ENCODE peak calls at places on chromosomes 7 and 10, in ten cellular contexts. One of them, this sample, is unnamed. For H3K4me1, the result is how much of the 10 kb centered on the place peaks cover.

GRCh38 chr10:100043344-100043743 is 33.6 kb upstream of the DNMBP start:
- DNase-seq in sigmoid colon: no peak
- DNase-seq in heart right ventricle: no peak
- DNase-seq in mesendoderm: no peak
- DNase-seq in fibroblast of lung: no peak
- DNase-seq in A673: peak
- DNase-seq in Peyer's patch: no peak
- DNase-seq in transverse colon: peak
- DNase-seq in PC-9: peak
- DNase-seq in GM23338: no peak
- DNase-seq in this sample: no peak

GRCh38 chr10:130934333-130935035 is 377.0 kb downstream of the TCERG1L start:
- DNase-seq in sigmoid colon: no peak
- DNase-seq in heart right ventricle: no peak
- DNase-seq in mesendoderm: peak
- DNase-seq in fibroblast of lung: no peak
- DNase-seq in A673: no peak
- DNase-seq in Peyer's patch: no peak
- DNase-seq in transverse colon: no peak
- DNase-seq in PC-9: no peak
- DNase-seq in GM23338: peak
- DNase-seq in this sample: no peak

GRCh38 chr10:129467346-129468119 is 492 bp downstream of the MGMT start:
- DNase-seq in sigmoid colon: peak
- DNase-seq in heart right ventricle: no peak
- DNase-seq in mesendoderm: no peak
- DNase-seq in fibroblast of lung: peak
- DNase-seq in A673: peak
- DNase-seq in Peyer's patch: no peak
- DNase-seq in transverse colon: peak
- DNase-seq in PC-9: no peak
- DNase-seq in GM23338: peak
- DNase-seq in this sample: no peak

GRCh38 chr7:40979296-40979695 is 723.6 kb downstream of the INHBA start:
- DNase-seq in sigmoid colon: no peak
- DNase-seq in heart right ventricle: no peak
- DNase-seq in mesendoderm: peak
- DNase-seq in fibroblast of lung: no peak
- DNase-seq in A673: no peak
- DNase-seq in Peyer's patch: no peak
- DNase-seq in transverse colon: no peak
- DNase-seq in PC-9: no peak
- DNase-seq in GM23338: no peak
- DNase-seq in this sample: no peak

GRCh38 chr10:87860156-87860795 is 3.1 kb downstream of the KLLN start:
- DNase-seq in sigmoid colon: no peak
- DNase-seq in heart right ventricle: no peak
- DNase-seq in mesendoderm: peak
- DNase-seq in fibroblast of lung: peak
- DNase-seq in A673: peak
- DNase-seq in Peyer's patch: no peak
- DNase-seq in transverse colon: no peak
- DNase-seq in PC-9: peak
- DNase-seq in GM23338: peak
- DNase-seq in this sample: no peak

GRCh38 chr7:92904292-92905131 is 68.1 kb upstream of the CDK6 start:
- DNase-seq in sigmoid colon: no peak
- DNase-seq in heart right ventricle: no peak
- DNase-seq in mesendoderm: peak
- DNase-seq in fibroblast of lung: peak
- DNase-seq in A673: peak
- DNase-seq in Peyer's patch: no peak
- DNase-seq in transverse colon: no peak
- DNase-seq in PC-9: peak
- DNase-seq in GM23338: peak
- DNase-seq in this sample: peak

GRCh38 chr10:24360286-24361127 is 151.6 kb downstream of the KIAA1217 start:
- DNase-seq in sigmoid colon: no peak
- DNase-seq in heart right ventricle: peak
- DNase-seq in mesendoderm: peak
- DNase-seq in fibroblast of lung: peak
- DNase-seq in A673: peak
- DNase-seq in Peyer's patch: peak
- DNase-seq in transverse colon: peak
- DNase-seq in PC-9: peak
- DNase-seq in GM23338: peak
- DNase-seq in this sample: no peak

GRCh38 chr7:32062150-32062549 is 8.1 kb downstream of the PDE1C start:
- DNase-seq in sigmoid colon: peak
- DNase-seq in heart right ventricle: peak
- DNase-seq in mesendoderm: peak
- DNase-seq in fibroblast of lung: peak
- DNase-seq in A673: peak
- DNase-seq in Peyer's patch: peak
- DNase-seq in transverse colon: peak
- DNase-seq in PC-9: peak
- DNase-seq in GM23338: peak
- DNase-seq in this sample: no peak

GRCh38 chr10:95833038-95833673 is 74.6 kb upstream of the CC2D2B start:
- DNase-seq in sigmoid colon: no peak
- DNase-seq in heart right ventricle: no peak
- DNase-seq in mesendoderm: no peak
- DNase-seq in fibroblast of lung: no peak
- DNase-seq in A673: no peak
- DNase-seq in Peyer's patch: no peak
- DNase-seq in transverse colon: no peak
- DNase-seq in PC-9: no peak
- DNase-seq in GM23338: no peak
- DNase-seq in this sample: no peak

GRCh38 chr10:124698560-124699470 is 45.4 kb downstream of the FAM53B start:
- DNase-seq in sigmoid colon: no peak
- DNase-seq in heart right ventricle: no peak
- DNase-seq in mesendoderm: no peak
- DNase-seq in fibroblast of lung: no peak
- DNase-seq in A673: no peak
- DNase-seq in Peyer's patch: peak
- DNase-seq in transverse colon: no peak
- DNase-seq in PC-9: no peak
- DNase-seq in GM23338: no peak
- DNase-seq in this sample: peak

GRCh38 chr10:124697443-124697836 is 46.7 kb downstream of the FAM53B start:
- DNase-seq in sigmoid colon: no peak
- DNase-seq in heart right ventricle: no peak
- DNase-seq in mesendoderm: no peak
- DNase-seq in fibroblast of lung: no peak
- DNase-seq in A673: no peak
- DNase-seq in Peyer's patch: peak
- DNase-seq in transverse colon: no peak
- DNase-seq in PC-9: no peak
- DNase-seq in GM23338: no peak
- DNase-seq in this sample: peak

GRCh38 chr10:124699471-124700292 is 44.5 kb downstream of the FAM53B start:
- DNase-seq in sigmoid colon: no peak
- DNase-seq in heart right ventricle: no peak
- DNase-seq in mesendoderm: no peak
- DNase-seq in fibroblast of lung: no peak
- DNase-seq in A673: no peak
- DNase-seq in Peyer's patch: peak
- DNase-seq in transverse colon: no peak
- DNase-seq in PC-9: no peak
- DNase-seq in GM23338: no peak
- DNase-seq in this sample: peak

GRCh38 chr10:124696446-124697392 is 47.5 kb downstream of the FAM53B start:
- DNase-seq in sigmoid colon: no peak
- DNase-seq in heart right ventricle: no peak
- DNase-seq in mesendoderm: no peak
- DNase-seq in fibroblast of lung: no peak
- DNase-seq in A673: no peak
- DNase-seq in Peyer's patch: no peak
- DNase-seq in transverse colon: no peak
- DNase-seq in PC-9: no peak
- DNase-seq in GM23338: no peak
- DNase-seq in this sample: peak

DNA sequence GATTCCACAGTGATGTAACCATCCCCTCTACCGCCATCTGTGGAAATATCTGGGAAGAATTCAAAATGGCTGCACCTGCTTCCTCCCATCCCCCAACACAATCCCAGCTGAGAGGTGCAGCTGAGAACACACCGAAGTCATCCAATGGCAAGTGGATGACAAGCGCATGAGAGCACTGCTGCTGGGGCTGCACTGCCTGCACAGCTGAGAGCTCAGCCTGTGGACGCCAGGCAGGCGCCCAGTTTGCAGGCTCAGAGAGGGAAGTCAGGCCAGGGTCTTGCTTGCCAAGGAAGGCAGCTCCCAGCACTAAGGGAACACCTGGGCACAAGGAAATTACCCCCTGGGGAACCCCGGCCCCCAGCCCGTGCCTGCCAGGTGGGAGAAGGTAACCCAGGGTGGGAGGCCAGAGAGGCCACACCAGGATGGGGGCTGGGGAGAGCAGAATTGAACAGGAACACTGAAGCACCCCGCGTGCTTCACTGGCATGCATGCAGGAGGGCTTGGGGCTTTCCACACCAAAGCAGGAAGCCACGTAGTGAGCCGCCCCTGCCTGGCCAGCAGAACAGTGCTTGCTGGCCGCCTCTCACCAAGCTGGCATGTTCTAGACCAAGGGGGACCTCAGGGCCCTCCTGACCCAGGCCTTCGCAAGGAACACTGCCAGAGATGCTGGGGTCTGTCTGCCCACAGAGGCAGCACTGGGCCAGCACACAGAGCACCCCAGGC is 46.2 kb downstream of the FAM53B start:
- DNase-seq in sigmoid colon: no peak
- DNase-seq in heart right ventricle: no peak
- DNase-seq in mesendoderm: peak
- DNase-seq in fibroblast of lung: no peak
- DNase-seq in A673: peak
- DNase-seq in Peyer's patch: peak
- DNase-seq in transverse colon: no peak
- DNase-seq in PC-9: no peak
- DNase-seq in GM23338: peak
- DNase-seq in this sample: peak
- H3K4me1 ChIP-seq in sigmoid colon: half or more
- H3K4me1 ChIP-seq in heart right ventricle: half or more
- H3K4me1 ChIP-seq in mesendoderm: under half
- H3K4me1 ChIP-seq in fibroblast of lung: under half
- H3K4me1 ChIP-seq in A673: under half
- H3K4me1 ChIP-seq in Peyer's patch: half or more
- H3K4me1 ChIP-seq in transverse colon: under half
- H3K4me1 ChIP-seq in PC-9: under half
- H3K4me1 ChIP-seq in GM23338: under half
- H3K4me1 ChIP-seq in this sample: half or more

GRCh38 chr7:2821161-2821841 is 22.8 kb downstream of the GNA12 start:
- DNase-seq in sigmoid colon: peak
- DNase-seq in heart right ventricle: no peak
- DNase-seq in mesendoderm: peak
- DNase-seq in fibroblast of lung: peak
- DNase-seq in A673: peak
- DNase-seq in Peyer's patch: no peak
- DNase-seq in transverse colon: no peak
- DNase-seq in PC-9: peak
- DNase-seq in GM23338: peak
- DNase-seq in this sample: no peak

GRCh38 chr7:2818653-2819052 is 25.5 kb downstream of the GNA12 start:
- DNase-seq in sigmoid colon: no peak
- DNase-seq in heart right ventricle: no peak
- DNase-seq in mesendoderm: no peak
- DNase-seq in fibroblast of lung: no peak
- DNase-seq in A673: no peak
- DNase-seq in Peyer's patch: no peak
- DNase-seq in transverse colon: no peak
- DNase-seq in PC-9: no peak
- DNase-seq in GM23338: no peak
- DNase-seq in this sample: no peak

GRCh38 chr7:2819161-2819953 is 24.8 kb downstream of the GNA12 start:
- DNase-seq in sigmoid colon: no peak
- DNase-seq in heart right ventricle: no peak
- DNase-seq in mesendoderm: no peak
- DNase-seq in fibroblast of lung: no peak
- DNase-seq in A673: no peak
- DNase-seq in Peyer's patch: no peak
- DNase-seq in transverse colon: no peak
- DNase-seq in PC-9: peak
- DNase-seq in GM23338: no peak
- DNase-seq in this sample: no peak

GRCh38 chr7:2820508-2820934 is 23.6 kb downstream of the GNA12 start:
- DNase-seq in sigmoid colon: peak
- DNase-seq in heart right ventricle: peak
- DNase-seq in mesendoderm: peak
- DNase-seq in fibroblast of lung: peak
- DNase-seq in A673: peak
- DNase-seq in Peyer's patch: no peak
- DNase-seq in transverse colon: peak
- DNase-seq in PC-9: peak
- DNase-seq in GM23338: no peak
- DNase-seq in this sample: no peak

GRCh38 chr7:2819954-2820397 is 24.1 kb downstream of the GNA12 start:
- DNase-seq in sigmoid colon: peak
- DNase-seq in heart right ventricle: no peak
- DNase-seq in mesendoderm: no peak
- DNase-seq in fibroblast of lung: no peak
- DNase-seq in A673: no peak
- DNase-seq in Peyer's patch: no peak
- DNase-seq in transverse colon: no peak
- DNase-seq in PC-9: no peak
- DNase-seq in GM23338: no peak
- DNase-seq in this sample: no peak
- H3K4me1 ChIP-seq in sigmoid colon: half or more
- H3K4me1 ChIP-seq in heart right ventricle: half or more
- H3K4me1 ChIP-seq in mesendoderm: under half
- H3K4me1 ChIP-seq in fibroblast of lung: under half
- H3K4me1 ChIP-seq in A673: half or more
- H3K4me1 ChIP-seq in Peyer's patch: under half
- H3K4me1 ChIP-seq in transverse colon: under half
- H3K4me1 ChIP-seq in PC-9: half or more
- H3K4me1 ChIP-seq in GM23338: half or more
- H3K4me1 ChIP-seq in this sample: half or more

DNA sequence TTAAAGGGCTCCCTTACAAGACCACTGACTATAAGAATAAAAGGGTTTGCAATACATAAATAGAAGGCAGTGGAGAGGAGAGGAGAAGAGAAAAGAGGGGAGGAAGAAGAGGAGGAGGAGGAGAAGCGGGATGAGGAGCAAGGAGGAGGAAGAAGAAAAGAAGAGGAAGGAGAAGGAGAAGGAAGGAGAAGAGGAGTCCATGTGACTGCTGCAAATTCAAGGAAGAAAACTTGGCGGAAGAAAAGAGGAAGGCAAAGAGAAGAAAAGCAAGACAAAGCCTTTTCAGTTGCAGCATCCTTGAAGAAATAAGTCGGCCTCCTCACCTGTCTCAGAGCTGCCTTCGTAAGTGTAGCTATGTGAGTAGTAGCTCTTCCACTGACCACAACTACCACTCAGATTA is 22.6 kb downstream of the ASAH2 start:
- DNase-seq in sigmoid colon: no peak
- DNase-seq in heart right ventricle: no peak
- DNase-seq in mesendoderm: no peak
- DNase-seq in fibroblast of lung: no peak
- DNase-seq in A673: no peak
- DNase-seq in Peyer's patch: no peak
- DNase-seq in transverse colon: no peak
- DNase-seq in PC-9: no peak
- DNase-seq in GM23338: no peak
- DNase-seq in this sample: no peak
- H3K4me1 ChIP-seq in sigmoid colon: under half
- H3K4me1 ChIP-seq in heart right ventricle: under half
- H3K4me1 ChIP-seq in mesendoderm: under half
- H3K4me1 ChIP-seq in fibroblast of lung: under half
- H3K4me1 ChIP-seq in A673: under half
- H3K4me1 ChIP-seq in Peyer's patch: under half
- H3K4me1 ChIP-seq in transverse colon: under half
- H3K4me1 ChIP-seq in PC-9: under half
- H3K4me1 ChIP-seq in GM23338: under half
- H3K4me1 ChIP-seq in this sample: under half

GRCh38 chr7:155252388-155252957 is 45.2 kb upstream of the INSIG1 start:
- DNase-seq in sigmoid colon: no peak
- DNase-seq in heart right ventricle: no peak
- DNase-seq in mesendoderm: no peak
- DNase-seq in fibroblast of lung: peak
- DNase-seq in A673: no peak
- DNase-seq in Peyer's patch: peak
- DNase-seq in transverse colon: no peak
- DNase-seq in PC-9: peak
- DNase-seq in GM23338: no peak
- DNase-seq in this sample: peak
- H3K4me1 ChIP-seq in sigmoid colon: under half
- H3K4me1 ChIP-seq in heart right ventricle: under half
- H3K4me1 ChIP-seq in mesendoderm: under half
- H3K4me1 ChIP-seq in fibroblast of lung: under half
- H3K4me1 ChIP-seq in A673: under half
- H3K4me1 ChIP-seq in Peyer's patch: under half
- H3K4me1 ChIP-seq in transverse colon: under half
- H3K4me1 ChIP-seq in PC-9: under half
- H3K4me1 ChIP-seq in GM23338: under half
- H3K4me1 ChIP-seq in this sample: under half

This sample was measured in spleen.